ENCODE peak calls at places on chromosomes 2 and 18, in four cellular contexts. Q is RWPE1; Z is neural crest cell; X is stimulated activated CD4-positive, alpha-beta T cell treated with anti-CD3 and anti-CD28 coated beads, Interleukin-4, amount 100 ng/mL, for 48 hours. T is an unnamed sample.

GRCh38 chr2:195428673-195429072 is 228.4 kb upstream of the SLC39A10 start:
- DNase-seq in Q (no peak), Z (no peak), X (no peak), T (no peak)

GRCh38 chr2:220707261-220707660 is 864.8 kb downstream of the EPHA4 start:
- DNase-seq in Q (no peak), Z (no peak), X (no peak), T (no peak)

GRCh38 chr18:54521846-54522245 is 69.2 kb upstream of the DYNAP start:
- DNase-seq in Q (no peak), Z (no peak), X (no peak), T (no peak)

GRCh38 chr18:23719634-23720201 is 30.5 kb downstream of the LAMA3 start:
- DNase-seq in Q (peak), Z (no peak), X (no peak), T (no peak)

GRCh38 chr2:160394153-160394552 is 99.5 kb downstream of the RBMS1 start:
- DNase-seq in Q (no peak), Z (no peak), X (no peak), T (no peak)

GRCh38 chr18:29849145-29849544 is 1193.4 kb downstream of the DSC3 start:
- DNase-seq in Q (no peak), Z (no peak), X (no peak), T (no peak)

GRCh38 chr2:45272549-45273245 is 263.4 kb upstream of the SIX2 start:
- DNase-seq in Q (no peak), Z (no peak), X (no peak), T (no peak)

GRCh38 chr18:76426738-76427305 is 68.2 kb downstream of the ZNF516 start:
- DNase-seq in Q (peak), Z (peak), X (peak), T (no peak)

GRCh38 chr2:127953128-127953718 is 67.5 kb upstream of the AMMECR1L start:
- DNase-seq in Q (no peak), Z (no peak), X (no peak), T (no peak)

GRCh38 chr2:236581546-236581945 is 11.9 kb downstream of the ACKR3 start:
- DNase-seq in Q (no peak), Z (no peak), X (no peak), T (no peak)